ENCODE peak calls at places on chromosome 12, in seven cellular contexts. O is Right ventricle myocardium superior; T is left ventricle myocardium superior; P is astrocyte of the cerebellum; I is AG10803; X is HL-60; K is stimulated activated CD4-positive, alpha-beta T cell treated with anti-CD3 and anti-CD28 coated beads, Interleukin-2, amount 100 ng/mL, for 24 hours. W is an unnamed sample.

GRCh38 chr12:99605-100004 is 33.0 kb downstream of the IQSEC3 start:
- DNase-seq in I (peak), T (no peak), X (no peak), K (no peak), P (no peak), O (no peak), W (peak)

GRCh38 chr12:89468648-89469326 is 55.8 kb downstream of the GALNT4 start:
- DNase-seq in O (no peak), X (no peak), P (no peak), K (no peak), I (no peak), T (no peak), W (no peak)

GRCh38 chr12:101876861-101877815 is at the start of gene DRAM1:
- DNase-seq in X (peak), P (peak), I (peak), K (peak), T (peak), O (peak), W (peak)

GRCh38 chr12:103580026-103580425 is 7.0 kb upstream of the STAB2 start:
- DNase-seq in I (no peak), P (no peak), X (no peak), O (no peak), T (no peak), K (no peak), W (no peak)

GRCh38 chr12:26961803-26962202 is 23.5 kb downstream of the FGFR1OP2 start:
- DNase-seq in X (no peak), T (no peak), O (no peak), K (no peak), P (no peak), I (no peak), W (no peak)

GRCh38 chr12:109291531-109292341 is 17.3 kb downstream of the FOXN4 start:
- DNase-seq in X (no peak), I (peak), O (peak), T (peak), K (no peak), P (no peak), W (peak)

GRCh38 chr12:90936230-90937005 is 18.6 kb downstream of the CCER1 start:
- DNase-seq in O (no peak), T (no peak), X (no peak), K (no peak), I (no peak), P (no peak), W (no peak)

GRCh38 chr12:28222959-28223662 is 32.9 kb downstream of the CCDC91 start:
- DNase-seq in O (no peak), I (no peak), P (no peak), K (no peak), T (no peak), X (no peak), W (no peak)

GRCh38 chr12:131828671-131829350 is 618 bp downstream of the MMP17 start:
- DNase-seq in P (no peak), I (no peak), O (no peak), T (peak), K (peak), X (no peak), W (no peak)

GRCh38 chr12:52650520-52651081 is 1.4 kb downstream of the KRT2 start:
- DNase-seq in T (no peak), P (no peak), X (no peak), I (peak), K (no peak), O (no peak), W (peak)

GRCh38 chr12:106248849-106249371 is 1.1 kb upstream of the CKAP4 start:
- DNase-seq in T (peak), K (peak), P (no peak), I (peak), X (no peak), O (no peak), W (peak)

GRCh38 chr12:95548539-95549391 is 2.5 kb downstream of the USP44 start:
- DNase-seq in O (peak), X (no peak), K (peak), I (no peak), P (no peak), T (peak), W (no peak)

GRCh38 chr12:46475972-46476645 is 103.5 kb upstream of the SLC38A2 start:
- DNase-seq in K (no peak), T (no peak), O (no peak), I (no peak), X (no peak), P (no peak), W (no peak)

GRCh38 chr12:42474391-42474790 is 115.2 kb downstream of the PRICKLE1 start:
- DNase-seq in K (no peak), T (no peak), I (peak), O (no peak), X (no peak), P (no peak), W (peak)

GRCh38 chr12:774051-774614 is 21.8 kb downstream of the WNK1 start:
- DNase-seq in P (no peak), X (no peak), K (no peak), O (no peak), T (no peak), I (no peak), W (no peak)

GRCh38 chr12:121893901-121894540 is 5.4 kb downstream of the PSMD9 start:
- DNase-seq in I (peak), X (no peak), O (no peak), T (no peak), K (peak), P (peak), W (peak)

GRCh38 chr12:94599189-94599588 is 51.2 kb downstream of the TMCC3 start:
- DNase-seq in I (no peak), T (no peak), K (no peak), X (no peak), O (no peak), P (no peak), W (no peak)

GRCh38 chr12:100058482-100059029 is 73.8 kb upstream of the ANKS1B start:
- DNase-seq in X (no peak), I (peak), T (no peak), P (peak), O (no peak), K (no peak), W (peak)

W was measured in EH.